ENCODE peak calls at places on chromosomes 16 and 17, in eight cellular contexts. K, L, P, R, D, M, T and I are unnamed samples.

GRCh38 chr17:19301973-19302372 is 60.5 kb downstream of the B9D1 start:
- DNase-seq in D (no peak), M (no peak), T (no peak), L (no peak), K (no peak), P (peak; percentile 39), R (no peak), I (no peak)

GRCh38 chr17:488993-489757 is 136.6 kb upstream of the RPH3AL start:
- DNase-seq in M (peak; percentile 51), P (no peak), L (no peak), K (no peak), R (no peak), T (no peak), D (no peak), I (no peak)

GRCh38 chr16:72224260-72224768 is 52.4 kb upstream of the PMFBP1 start:
- DNase-seq in P (no peak), L (no peak), K (no peak), M (no peak), R (no peak), D (no peak), T (no peak), I (no peak)

GRCh38 chr16:54407596-54407995 is 121.0 kb upstream of the IRX3 start:
- DNase-seq in L (no peak), D (no peak), M (no peak), P (no peak), T (no peak), R (no peak), K (no peak), I (no peak)

GRCh38 chr16:14307059-14307531 is 236.0 kb downstream of the MRTFB start:
- DNase-seq in M (no peak), R (no peak), D (no peak), T (no peak), L (no peak), K (no peak), P (no peak), I (no peak)

GRCh38 chr16:72673118-72673517 is 374.8 kb downstream of the ZFHX3 start:
- DNase-seq in P (no peak), L (no peak), M (no peak), T (no peak), R (no peak), D (no peak), K (no peak), I (no peak)

GRCh38 chr16:57530104-57530522 is 6.3 kb downstream of the CCDC102A start:
- DNase-seq in R (no peak), T (peak; percentile 47), M (peak; percentile 79), D (peak; percentile 87), K (no peak), P (peak; percentile 86), L (no peak), I (peak; percentile 73)

GRCh38 chr16:50305441-50306061 is 39.2 kb downstream of the ADCY7 start:
- DNase-seq in K (no peak), T (peak; percentile 18), L (no peak), R (peak; percentile 15), P (peak; percentile 63), D (peak; percentile 78), M (no peak), I (peak; percentile 16)

GRCh38 chr17:1029196-1029911 is 32.4 kb downstream of the TIMM22 start:
- DNase-seq in D (no peak), K (peak; percentile 63), M (no peak), R (no peak), P (peak; percentile 87), L (no peak), T (no peak), I (no peak)

GRCh38 chr16:57064995-57065394 is 27.4 kb upstream of the CPNE2 start:
- DNase-seq in L (no peak), R (no peak), D (no peak), P (no peak), K (no peak), T (no peak), M (no peak), I (no peak)

GRCh38 chr17:81243333-81243664 is 4.2 kb downstream of the NDUFAF8 start:
- DNase-seq in M (no peak), R (no peak), P (no peak), T (no peak), D (no peak), L (no peak), K (no peak), I (no peak)

GRCh38 chr17:81239714-81240555 is 817 bp downstream of the NDUFAF8 start:
- DNase-seq in D (no peak), T (no peak), M (peak; percentile 33), R (no peak), K (peak; percentile 31), P (no peak), L (no peak), I (no peak)

GRCh38 chr17:81241203-81241602 is 2.1 kb downstream of the NDUFAF8 start:
- DNase-seq in D (no peak), K (no peak), P (no peak), L (no peak), M (no peak), R (no peak), T (no peak), I (no peak)

GRCh38 chr17:81242421-81243332 is 3.6 kb downstream of the NDUFAF8 start:
- DNase-seq in T (no peak), P (no peak), D (no peak), R (no peak), M (no peak), L (no peak), K (no peak), I (no peak)

DNA sequence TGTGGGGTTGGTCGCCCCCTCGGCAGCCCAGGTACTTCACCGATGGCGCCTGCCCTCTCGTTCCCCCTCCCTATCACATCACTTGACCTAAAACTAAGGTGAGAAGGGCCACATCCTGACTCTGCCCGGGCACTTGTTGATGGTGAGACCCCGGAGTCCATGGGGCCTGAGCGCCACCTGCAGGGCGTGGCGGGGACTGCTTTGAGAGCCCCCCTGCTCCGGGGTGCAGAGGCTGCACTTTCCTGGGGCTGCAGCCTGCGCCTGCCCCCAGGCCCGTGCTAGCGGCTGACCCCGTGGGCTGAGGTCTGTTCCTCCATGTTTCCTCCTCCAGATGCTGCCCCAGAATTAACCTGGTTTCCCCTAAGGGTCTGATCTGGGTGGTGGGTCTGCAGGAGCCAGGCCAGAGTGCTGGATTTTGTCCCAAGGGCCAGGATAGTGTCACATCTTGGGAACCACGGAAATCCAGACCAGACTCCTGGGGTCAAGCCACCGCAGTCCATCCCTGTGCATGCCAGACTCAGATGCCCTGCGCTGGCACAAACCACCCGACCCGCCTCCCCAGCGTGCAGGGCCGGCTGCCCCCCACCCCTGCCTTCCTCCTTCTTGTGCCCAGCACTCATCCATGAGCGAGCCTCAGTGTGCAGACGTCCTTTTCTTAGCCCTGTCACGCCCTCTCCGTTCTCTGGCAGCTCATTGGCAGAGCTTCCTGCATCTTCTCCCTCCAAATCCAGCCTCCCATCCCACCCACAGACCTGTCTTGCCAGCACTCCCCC is 2.7 kb downstream of the NDUFAF8 start:
- DNase-seq in R (peak; percentile 54), K (peak; percentile 67), T (peak; percentile 65), D (no peak), P (no peak), L (no peak), M (peak; percentile 49), I (peak; percentile 79)
- TF ChIP-seq POLR2A in R (no peak), K (no peak), T (no peak), D (no peak), P (no peak), L (no peak), M (no peak), I (peak; percentile 35)

DNA sequence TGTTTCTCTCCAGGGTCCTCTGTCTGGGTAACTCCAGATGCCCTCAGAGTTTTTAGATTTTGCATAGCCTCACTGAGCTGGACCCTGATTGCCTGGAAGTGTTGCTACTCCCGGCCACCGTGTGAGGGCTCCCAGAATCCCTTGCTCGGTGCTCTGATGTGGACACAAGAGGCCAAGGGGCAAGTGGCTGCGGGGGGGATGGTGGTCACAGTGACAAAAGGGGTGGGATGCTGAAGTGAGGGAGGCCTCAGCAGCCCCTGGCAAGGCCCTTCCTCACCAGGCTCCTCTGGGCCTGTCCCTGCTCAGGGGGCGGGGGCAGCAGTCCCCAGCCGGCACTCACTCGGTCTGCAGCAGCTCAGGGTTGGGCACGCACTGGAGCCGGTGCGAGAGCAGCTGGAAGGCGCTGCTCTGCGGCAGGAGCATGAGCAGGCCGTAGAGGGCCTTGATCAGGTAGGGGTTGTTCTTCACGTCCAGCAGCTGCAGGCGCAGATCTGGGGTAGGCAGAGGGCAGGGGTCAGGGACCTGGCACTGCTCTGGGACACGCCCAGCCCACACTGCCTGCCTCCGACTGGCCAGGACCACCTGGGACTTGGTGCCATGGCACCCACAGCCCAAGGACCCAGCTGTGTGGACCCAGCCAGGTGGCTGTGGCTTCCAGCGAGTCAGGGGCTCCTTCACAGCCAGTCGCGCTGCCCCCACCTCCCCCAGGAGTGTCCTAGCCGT is 6.8 kb upstream of the MTSS2 start:
- DNase-seq in R (no peak), L (no peak), M (no peak), P (no peak), D (no peak), T (no peak), K (no peak), I (no peak)
- TF ChIP-seq POLR2A in R (no peak), L (no peak), M (no peak), P (no peak), D (no peak), T (no peak), K (no peak), I (no peak)

DNA sequence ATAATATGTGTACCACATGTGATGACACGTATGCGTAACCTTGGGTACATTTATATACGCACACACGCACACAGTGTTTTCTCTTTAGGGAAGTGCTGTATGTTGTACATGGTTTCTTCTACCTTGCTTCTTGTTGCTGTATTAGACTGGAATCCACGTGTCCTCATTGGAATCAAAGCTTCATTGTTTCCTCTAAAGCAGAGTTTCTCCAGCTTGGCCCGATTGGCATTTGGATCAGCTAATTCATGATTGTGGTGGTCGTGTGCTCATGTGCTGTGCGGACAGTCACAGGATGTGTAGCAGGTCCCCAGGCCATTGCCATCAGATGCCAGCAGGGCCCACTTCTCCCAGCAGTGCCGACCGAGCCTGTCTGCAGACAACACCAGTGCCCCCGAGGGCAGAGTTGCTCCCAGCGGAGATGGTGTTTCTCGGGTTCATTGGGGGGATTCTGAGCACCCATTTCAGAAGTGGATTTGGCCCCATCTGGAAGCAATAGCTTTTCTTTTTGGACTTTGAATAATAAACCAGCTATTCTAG is 148.4 kb downstream of the RPTOR start:
- DNase-seq in P (no peak), M (no peak), R (no peak), K (no peak), T (no peak), L (no peak), D (no peak), I (no peak)
- TF ChIP-seq POLR2A in P (no peak), M (no peak), R (no peak), K (no peak), T (no peak), L (no peak), D (no peak), I (no peak)

DNA sequence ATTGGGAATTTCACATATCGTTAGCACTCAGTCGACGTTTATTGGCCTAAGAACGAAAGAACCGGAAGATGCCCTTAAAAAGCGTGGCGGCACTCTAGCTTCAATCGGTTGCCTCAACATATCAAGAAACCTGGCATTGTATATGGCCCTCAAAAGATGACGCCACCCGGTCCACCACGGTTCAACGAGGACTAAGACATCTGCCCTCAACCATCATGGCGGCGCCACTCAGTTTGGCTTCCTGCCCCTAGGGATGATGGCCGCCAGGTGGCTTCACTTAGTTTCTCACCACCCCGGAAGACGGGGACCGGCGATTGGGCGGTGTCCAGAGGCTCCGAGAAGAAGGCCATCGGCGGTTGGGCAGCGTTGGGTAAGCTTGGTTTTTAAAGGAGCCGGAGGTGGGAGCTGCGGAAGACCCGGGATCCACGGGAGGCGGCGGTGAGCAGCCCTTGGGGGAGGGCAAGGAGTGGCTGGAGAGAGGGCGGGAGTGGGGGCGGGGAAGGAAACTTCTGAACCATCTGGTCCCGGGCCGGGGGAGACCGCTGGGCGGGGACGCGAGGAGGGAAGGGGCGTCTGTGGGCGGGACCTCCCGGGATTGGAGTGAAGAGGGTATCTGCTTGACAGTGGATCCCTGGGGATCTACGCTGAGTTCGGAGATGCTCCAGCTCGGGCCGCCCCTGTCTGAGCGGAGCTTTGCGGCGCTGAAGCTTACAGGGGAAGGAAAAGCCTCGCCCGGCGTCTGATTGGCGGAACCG is at the start of gene PRR14:
- DNase-seq in P (peak; percentile 100), T (peak; percentile 99), M (peak; percentile 100), L (peak; percentile 99), R (peak; percentile 100), D (peak; percentile 100), K (peak; percentile 100), I (peak; percentile 87)
- TF ChIP-seq POLR2A in P (peak; percentile 56), T (no peak), M (peak; percentile 25), L (peak; percentile 10), R (no peak), D (no peak), K (no peak), I (peak; percentile 50)